ENCODE peak calls at places on chromosomes 7 and 10, in seven cellular contexts. One of them, this sample, is unnamed.

GRCh38 chr7:5177060-5177459 is 13.0 kb upstream of the WIPI2 start:
- DNase-seq in SK-N-SH: peak
- DNase-seq in HCT116: no peak
- DNase-seq in HepG2: no peak
- DNase-seq in GM12878: no peak
- DNase-seq in K562: no peak
- DNase-seq in H1: no peak
- DNase-seq in this sample: peak

GRCh38 chr7:39252916-39253315 is 275.2 kb downstream of the POU6F2 start:
- DNase-seq in SK-N-SH: no peak
- DNase-seq in HCT116: no peak
- DNase-seq in HepG2: no peak
- DNase-seq in GM12878: no peak
- DNase-seq in K562: no peak
- DNase-seq in H1: no peak
- DNase-seq in this sample: no peak

GRCh38 chr10:44198780-44199097 is 186.2 kb downstream of the CXCL12 start:
- DNase-seq in SK-N-SH: no peak
- DNase-seq in HCT116: no peak
- DNase-seq in HepG2: no peak
- DNase-seq in GM12878: no peak
- DNase-seq in K562: no peak
- DNase-seq in H1: no peak
- DNase-seq in this sample: no peak

GRCh38 chr10:12728569-12728968 is 272.9 kb downstream of the CCDC3 start:
- DNase-seq in SK-N-SH: no peak
- DNase-seq in HCT116: no peak
- DNase-seq in HepG2: no peak
- DNase-seq in GM12878: no peak
- DNase-seq in K562: no peak
- DNase-seq in H1: no peak
- DNase-seq in this sample: no peak

GRCh38 chr7:98930464-98930863 is 52.1 kb downstream of the TRRAP start:
- DNase-seq in SK-N-SH: no peak
- DNase-seq in HCT116: no peak
- DNase-seq in HepG2: no peak
- DNase-seq in GM12878: peak
- DNase-seq in K562: no peak
- DNase-seq in H1: no peak
- DNase-seq in this sample: no peak

GRCh38 chr10:50594012-50594411 is 29.7 kb downstream of the SGMS1 start:
- DNase-seq in SK-N-SH: peak
- DNase-seq in HCT116: no peak
- DNase-seq in HepG2: no peak
- DNase-seq in GM12878: no peak
- DNase-seq in K562: no peak
- DNase-seq in H1: no peak
- DNase-seq in this sample: no peak

GRCh38 chr7:29350351-29350750 is 155.8 kb downstream of the CHN2 start:
- DNase-seq in SK-N-SH: no peak
- DNase-seq in HCT116: no peak
- DNase-seq in HepG2: no peak
- DNase-seq in GM12878: no peak
- DNase-seq in K562: no peak
- DNase-seq in H1: no peak
- DNase-seq in this sample: no peak

GRCh38 chr10:43981232-43981631 is 332.6 kb upstream of the ZNF32 start:
- DNase-seq in SK-N-SH: no peak
- DNase-seq in HCT116: no peak
- DNase-seq in HepG2: no peak
- DNase-seq in GM12878: no peak
- DNase-seq in K562: no peak
- DNase-seq in H1: no peak
- DNase-seq in this sample: no peak

GRCh38 chr10:124601431-124602120 is 140.0 kb downstream of the LHPP start:
- DNase-seq in SK-N-SH: no peak
- DNase-seq in HCT116: no peak
- DNase-seq in HepG2: no peak
- DNase-seq in GM12878: peak
- DNase-seq in K562: no peak
- DNase-seq in H1: no peak
- DNase-seq in this sample: no peak

GRCh38 chr10:3782099-3782455 is 2.9 kb downstream of the KLF6 start:
- DNase-seq in SK-N-SH: no peak
- DNase-seq in HCT116: no peak
- DNase-seq in HepG2: no peak
- DNase-seq in GM12878: no peak
- DNase-seq in K562: no peak
- DNase-seq in H1: no peak
- DNase-seq in this sample: no peak

GRCh38 chr10:52927678-52928077 is 155.1 kb upstream of the MBL2 start:
- DNase-seq in SK-N-SH: no peak
- DNase-seq in HCT116: no peak
- DNase-seq in HepG2: no peak
- DNase-seq in GM12878: no peak
- DNase-seq in K562: no peak
- DNase-seq in H1: no peak
- DNase-seq in this sample: no peak

GRCh38 chr7:23687011-23687410 is 7.0 kb downstream of the FAM221A start:
- DNase-seq in SK-N-SH: no peak
- DNase-seq in HCT116: no peak
- DNase-seq in HepG2: no peak
- DNase-seq in GM12878: no peak
- DNase-seq in K562: no peak
- DNase-seq in H1: no peak
- DNase-seq in this sample: peak

GRCh38 chr7:21690717-21691116 is 147.9 kb downstream of the DNAH11 start:
- DNase-seq in SK-N-SH: no peak
- DNase-seq in HCT116: no peak
- DNase-seq in HepG2: no peak
- DNase-seq in GM12878: no peak
- DNase-seq in K562: no peak
- DNase-seq in H1: no peak
- DNase-seq in this sample: no peak

GRCh38 chr10:60335708-60336107 is 54.0 kb downstream of the ANK3 start:
- DNase-seq in SK-N-SH: no peak
- DNase-seq in HCT116: no peak
- DNase-seq in HepG2: peak
- DNase-seq in GM12878: no peak
- DNase-seq in K562: peak
- DNase-seq in H1: no peak
- DNase-seq in this sample: peak

GRCh38 chr7:144378651-144379050 is 23.4 kb downstream of the ARHGEF5 start:
- DNase-seq in SK-N-SH: no peak
- DNase-seq in HCT116: no peak
- DNase-seq in HepG2: no peak
- DNase-seq in GM12878: no peak
- DNase-seq in K562: peak
- DNase-seq in H1: no peak
- DNase-seq in this sample: no peak

GRCh38 chr7:116356979-116357378 is 142.6 kb upstream of the CAV2 start:
- DNase-seq in SK-N-SH: no peak
- DNase-seq in HCT116: no peak
- DNase-seq in HepG2: no peak
- DNase-seq in GM12878: no peak
- DNase-seq in K562: no peak
- DNase-seq in H1: no peak
- DNase-seq in this sample: peak

GRCh38 chr10:112624546-112625048 is 177.6 kb downstream of the VTI1A start:
- DNase-seq in SK-N-SH: no peak
- DNase-seq in HCT116: no peak
- DNase-seq in HepG2: no peak
- DNase-seq in GM12878: no peak
- DNase-seq in K562: no peak
- DNase-seq in H1: no peak
- DNase-seq in this sample: no peak

GRCh38 chr7:131010714-131011436 is 276.9 kb upstream of the KLF14 start:
- DNase-seq in SK-N-SH: no peak
- DNase-seq in HCT116: no peak
- DNase-seq in HepG2: no peak
- DNase-seq in GM12878: no peak
- DNase-seq in K562: no peak
- DNase-seq in H1: no peak
- DNase-seq in this sample: no peak

GRCh38 chr7:81584667-81585066 is 185.2 kb downstream of the HGF start:
- DNase-seq in SK-N-SH: no peak
- DNase-seq in HCT116: no peak
- DNase-seq in HepG2: no peak
- DNase-seq in GM12878: no peak
- DNase-seq in K562: no peak
- DNase-seq in H1: no peak
- DNase-seq in this sample: no peak

GRCh38 chr7:31408120-31408729 is 67.7 kb upstream of the NEUROD6 start:
- DNase-seq in SK-N-SH: no peak
- DNase-seq in HCT116: peak
- DNase-seq in HepG2: no peak
- DNase-seq in GM12878: no peak
- DNase-seq in K562: peak
- DNase-seq in H1: no peak
- DNase-seq in this sample: peak

GRCh38 chr10:80471009-80471408 is 16.9 kb downstream of the TSPAN14 start:
- DNase-seq in SK-N-SH: no peak
- DNase-seq in HCT116: no peak
- DNase-seq in HepG2: no peak
- DNase-seq in GM12878: no peak
- DNase-seq in K562: no peak
- DNase-seq in H1: no peak
- DNase-seq in this sample: no peak

GRCh38 chr10:117638664-117639200 is 96.2 kb downstream of the EMX2 start:
- DNase-seq in SK-N-SH: no peak
- DNase-seq in HCT116: no peak
- DNase-seq in HepG2: no peak
- DNase-seq in GM12878: no peak
- DNase-seq in K562: no peak
- DNase-seq in H1: no peak
- DNase-seq in this sample: no peak

GRCh38 chr7:78473902-78474301 is 675.3 kb downstream of the PHTF2 start:
- DNase-seq in SK-N-SH: peak
- DNase-seq in HCT116: no peak
- DNase-seq in HepG2: no peak
- DNase-seq in GM12878: no peak
- DNase-seq in K562: no peak
- DNase-seq in H1: no peak
- DNase-seq in this sample: no peak

GRCh38 chr10:5272065-5272803 is 75.6 kb downstream of the AKR1C4 start:
- DNase-seq in SK-N-SH: no peak
- DNase-seq in HCT116: no peak
- DNase-seq in HepG2: no peak
- DNase-seq in GM12878: no peak
- DNase-seq in K562: peak
- DNase-seq in H1: no peak
- DNase-seq in this sample: no peak
- TF ChIP-seq JUND in SK-N-SH: no peak
- TF ChIP-seq JUND in HCT116: no peak
- TF ChIP-seq JUND in HepG2: no peak
- TF ChIP-seq JUND in GM12878: no peak
- TF ChIP-seq JUND in K562: no peak
- TF ChIP-seq JUND in H1: no peak
- TF ChIP-seq JUND in this sample: no peak

GRCh38 chr10:103759100-103759781 is 96.1 kb downstream of the SH3PXD2A start:
- DNase-seq in SK-N-SH: peak
- DNase-seq in HCT116: no peak
- DNase-seq in HepG2: peak
- DNase-seq in GM12878: no peak
- DNase-seq in K562: no peak
- DNase-seq in H1: no peak
- DNase-seq in this sample: no peak
- TF ChIP-seq JUND in SK-N-SH: no peak
- TF ChIP-seq JUND in HCT116: no peak
- TF ChIP-seq JUND in HepG2: no peak
- TF ChIP-seq JUND in GM12878: no peak
- TF ChIP-seq JUND in K562: no peak
- TF ChIP-seq JUND in H1: no peak
- TF ChIP-seq JUND in this sample: no peak

DNA sequence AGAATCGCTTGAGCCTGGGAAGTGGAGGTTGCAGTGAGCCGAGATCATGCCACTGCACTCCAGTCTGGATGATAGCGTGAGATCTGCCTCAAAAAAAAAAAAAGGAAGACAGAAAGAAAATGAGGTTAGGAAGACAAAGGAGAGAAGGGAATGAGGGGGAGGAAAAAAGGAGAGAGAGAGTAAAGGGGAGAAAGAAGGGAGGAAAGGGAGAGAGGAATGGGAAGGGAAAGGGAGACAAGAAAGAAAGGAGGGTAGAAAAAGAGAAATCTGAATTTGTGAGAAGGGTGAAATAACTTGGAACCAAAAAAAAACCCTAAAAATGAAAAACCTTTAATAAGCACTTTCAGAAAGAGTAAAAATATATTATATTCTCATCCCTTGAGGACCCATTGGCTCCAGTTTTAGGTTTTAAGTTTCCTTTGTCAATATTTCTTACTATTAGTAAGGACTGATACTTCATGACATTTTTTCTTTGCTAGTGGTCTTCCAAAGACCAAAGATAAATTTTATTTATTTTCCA is 54.9 kb downstream of the POT1 start:
- DNase-seq in SK-N-SH: no peak
- DNase-seq in HCT116: no peak
- DNase-seq in HepG2: no peak
- DNase-seq in GM12878: no peak
- DNase-seq in K562: no peak
- DNase-seq in H1: no peak
- DNase-seq in this sample: no peak
- TF ChIP-seq JUND in SK-N-SH: no peak
- TF ChIP-seq JUND in HCT116: no peak
- TF ChIP-seq JUND in HepG2: no peak
- TF ChIP-seq JUND in GM12878: no peak
- TF ChIP-seq JUND in K562: no peak
- TF ChIP-seq JUND in H1: no peak
- TF ChIP-seq JUND in this sample: no peak

GRCh38 chr7:7478569-7478968 is 57.1 kb downstream of the COL28A1 start:
- DNase-seq in SK-N-SH: no peak
- DNase-seq in HCT116: no peak
- DNase-seq in HepG2: no peak
- DNase-seq in GM12878: no peak
- DNase-seq in K562: no peak
- DNase-seq in H1: no peak
- DNase-seq in this sample: no peak

GRCh38 chr7:7474436-7474835 is 61.2 kb downstream of the COL28A1 start:
- DNase-seq in SK-N-SH: no peak
- DNase-seq in HCT116: no peak
- DNase-seq in HepG2: no peak
- DNase-seq in GM12878: no peak
- DNase-seq in K562: no peak
- DNase-seq in H1: no peak
- DNase-seq in this sample: no peak

GRCh38 chr7:7479275-7479674 is 56.4 kb downstream of the COL28A1 start:
- DNase-seq in SK-N-SH: no peak
- DNase-seq in HCT116: no peak
- DNase-seq in HepG2: no peak
- DNase-seq in GM12878: no peak
- DNase-seq in K562: no peak
- DNase-seq in H1: no peak
- DNase-seq in this sample: no peak

DNA sequence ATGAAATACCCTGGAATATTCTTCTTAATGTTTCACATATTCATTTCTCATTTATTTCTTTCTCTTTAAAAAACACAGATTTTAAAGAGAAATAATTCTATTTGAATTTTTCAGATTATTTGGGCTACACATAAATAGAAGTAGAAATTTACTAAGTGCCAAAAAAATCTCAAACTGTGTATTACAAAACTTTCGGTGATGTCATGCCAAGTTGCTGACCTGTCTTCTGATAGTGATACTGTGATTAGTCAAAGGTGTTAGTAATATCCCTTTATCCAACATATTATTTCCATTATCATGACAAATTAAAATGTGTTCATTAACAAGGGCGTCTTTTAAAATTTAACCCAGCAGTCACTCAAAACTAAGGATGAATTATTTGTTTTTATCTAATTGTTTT is 60.1 kb downstream of the COL28A1 start:
- DNase-seq in SK-N-SH: no peak
- DNase-seq in HCT116: no peak
- DNase-seq in HepG2: no peak
- DNase-seq in GM12878: no peak
- DNase-seq in K562: no peak
- DNase-seq in H1: no peak
- DNase-seq in this sample: no peak
- TF ChIP-seq JUND in SK-N-SH: no peak
- TF ChIP-seq JUND in HCT116: no peak
- TF ChIP-seq JUND in HepG2: no peak
- TF ChIP-seq JUND in GM12878: no peak
- TF ChIP-seq JUND in K562: no peak
- TF ChIP-seq JUND in H1: no peak
- TF ChIP-seq JUND in this sample: no peak

This sample was measured in T47D.